ENCODE peak calls at places on chromosomes 6 and 20, in five cellular contexts. W is CMK, Z is NCI-H146, Y is GM19239, Q is NAMALWA. H is an unnamed sample.
A peak's percentile ranks its signal among the peaks of the same experiment; 100 is the strongest.

GRCh38 chr20:17624551-17625245 is 54.8 kb downstream of the DSTN start:
- DNase-seq in W (no peak), Z (no peak), Y (no peak), Q (no peak), H (no peak)

GRCh38 chr6:101391772-101392560 is 1.5 kb upstream of the GRIK2 start:
- DNase-seq in W (no peak), Z (peak; percentile 10), Y (no peak), Q (no peak), H (no peak)

GRCh38 chr6:61809004-61809595 is 476.9 kb downstream of the KHDRBS2 start:
- DNase-seq in W (no peak), Z (peak; percentile 30), Y (no peak), Q (peak; percentile 59), H (no peak)

GRCh38 chr6:88899569-88900316 is 63.7 kb downstream of the RNGTT start:
- DNase-seq in W (no peak), Z (no peak), Y (no peak), Q (peak; percentile 32), H (no peak)

GRCh38 chr6:147503587-147503986 is 4.9 kb upstream of the SAMD5 start:
- DNase-seq in W (no peak), Z (peak; percentile 77), Y (no peak), Q (no peak), H (no peak)

GRCh38 chr6:34958748-34959147 is 69.7 kb downstream of the ANKS1A start:
- DNase-seq in W (no peak), Z (no peak), Y (no peak), Q (no peak), H (no peak)

GRCh38 chr20:44614525-44614924 is 32.1 kb downstream of the PKIG start:
- DNase-seq in W (no peak), Z (no peak), Y (no peak), Q (no peak), H (no peak)

GRCh38 chr20:64108731-64109389 is 1.5 kb upstream of the NPBWR2 start:
- DNase-seq in W (no peak), Z (no peak), Y (no peak), Q (no peak), H (no peak)

GRCh38 chr6:119543332-119543731 is 193.8 kb upstream of the MAN1A1 start:
- DNase-seq in W (no peak), Z (no peak), Y (no peak), Q (no peak), H (no peak)

GRCh38 chr20:52312131-52312729 is 120.7 kb upstream of the ZFP64 start:
- DNase-seq in W (peak; percentile 21), Z (peak; percentile 31), Y (peak; percentile 18), Q (peak; percentile 71), H (peak; percentile 38)

GRCh38 chr6:53573299-53573698 is 28.4 kb upstream of the GCLC start:
- DNase-seq in W (no peak), Z (peak; percentile 88), Y (no peak), Q (no peak), H (no peak)

GRCh38 chr6:63319911-63320310 is at the start of gene LGSN:
- DNase-seq in W (no peak), Z (no peak), Y (no peak), Q (no peak), H (no peak)

GRCh38 chr20:42093542-42094440 is 475.6 kb upstream of the CHD6 start:
- DNase-seq in W (no peak), Z (no peak), Y (no peak), Q (no peak), H (no peak)

GRCh38 chr6:158506577-158506976 is 53.3 kb upstream of the TMEM181 start:
- DNase-seq in W (no peak), Z (peak; percentile 49), Y (no peak), Q (no peak), H (peak; percentile 22)

GRCh38 chr6:41878246-41878645 is 16.9 kb downstream of the USP49 start:
- DNase-seq in W (no peak), Z (no peak), Y (no peak), Q (no peak), H (peak; percentile 74)

GRCh38 chr6:134247271-134247833 is 70.6 kb downstream of the SGK1 start:
- DNase-seq in W (no peak), Z (no peak), Y (peak; percentile 25), Q (peak; percentile 23), H (no peak)

GRCh38 chr6:10175330-10175729 is 239.5 kb downstream of the TFAP2A start:
- DNase-seq in W (no peak), Z (no peak), Y (no peak), Q (no peak), H (no peak)

H was measured in astrocyte.